ENCODE peak calls at places on chromosomes 16 and 17, in ten cellular contexts. One of them, this sample, is unnamed.

GRCh38 chr17:36592711-36593321 is 1.1 kb downstream of the DHRS11 start:
- DNase-seq in CD8-positive, alpha-beta T cell: no peak
- DNase-seq in HCT116: no peak
- DNase-seq in fibroblast of lung: no peak
- DNase-seq in effector CD4-positive, alpha-beta T cell: no peak
- DNase-seq in left colon: peak
- DNase-seq in A172: no peak
- DNase-seq in cardiac fibroblast: no peak
- DNase-seq in AG10803: no peak
- DNase-seq in caudate nucleus: no peak
- DNase-seq in this sample: no peak

GRCh38 chr17:62981933-62982332 is 15.9 kb downstream of the TANC2 start:
- DNase-seq in fibroblast of lung: peak
- DNase-seq in A172: peak
- DNase-seq in HCT116: no peak
- DNase-seq in effector CD4-positive, alpha-beta T cell: no peak
- DNase-seq in caudate nucleus: no peak
- DNase-seq in AG10803: no peak
- DNase-seq in cardiac fibroblast: no peak
- DNase-seq in left colon: no peak
- DNase-seq in CD8-positive, alpha-beta T cell: no peak
- DNase-seq in this sample: no peak

GRCh38 chr17:3513305-3514035 is 37.7 kb downstream of the ASPA start:
- DNase-seq in caudate nucleus: no peak
- DNase-seq in HCT116: no peak
- DNase-seq in effector CD4-positive, alpha-beta T cell: no peak
- DNase-seq in A172: no peak
- DNase-seq in CD8-positive, alpha-beta T cell: no peak
- DNase-seq in AG10803: no peak
- DNase-seq in left colon: no peak
- DNase-seq in cardiac fibroblast: no peak
- DNase-seq in fibroblast of lung: no peak
- DNase-seq in this sample: no peak

GRCh38 chr17:57242148-57242547 is 14.2 kb upstream of the MSI2 start:
- DNase-seq in HCT116: no peak
- DNase-seq in AG10803: no peak
- DNase-seq in cardiac fibroblast: peak
- DNase-seq in CD8-positive, alpha-beta T cell: no peak
- DNase-seq in fibroblast of lung: no peak
- DNase-seq in A172: no peak
- DNase-seq in effector CD4-positive, alpha-beta T cell: no peak
- DNase-seq in caudate nucleus: no peak
- DNase-seq in left colon: no peak
- DNase-seq in this sample: no peak

GRCh38 chr16:3745751-3746355 is 28.5 kb upstream of the TRAP1 start:
- DNase-seq in left colon: no peak
- DNase-seq in AG10803: no peak
- DNase-seq in A172: peak
- DNase-seq in cardiac fibroblast: peak
- DNase-seq in HCT116: no peak
- DNase-seq in fibroblast of lung: peak
- DNase-seq in effector CD4-positive, alpha-beta T cell: no peak
- DNase-seq in caudate nucleus: no peak
- DNase-seq in CD8-positive, alpha-beta T cell: no peak
- DNase-seq in this sample: no peak

GRCh38 chr17:62626719-62627218 is 701 bp upstream of the MRC2 start:
- DNase-seq in CD8-positive, alpha-beta T cell: no peak
- DNase-seq in left colon: peak
- DNase-seq in effector CD4-positive, alpha-beta T cell: no peak
- DNase-seq in fibroblast of lung: peak
- DNase-seq in A172: peak
- DNase-seq in AG10803: peak
- DNase-seq in cardiac fibroblast: peak
- DNase-seq in caudate nucleus: no peak
- DNase-seq in HCT116: no peak
- DNase-seq in this sample: no peak

GRCh38 chr16:28923652-28924398 is 1.2 kb downstream of the RABEP2 start:
- DNase-seq in A172: no peak
- DNase-seq in CD8-positive, alpha-beta T cell: no peak
- DNase-seq in effector CD4-positive, alpha-beta T cell: no peak
- DNase-seq in left colon: peak
- DNase-seq in caudate nucleus: no peak
- DNase-seq in cardiac fibroblast: no peak
- DNase-seq in fibroblast of lung: no peak
- DNase-seq in AG10803: no peak
- DNase-seq in HCT116: no peak
- DNase-seq in this sample: no peak

GRCh38 chr17:35079547-35079946 is 16.0 kb upstream of the RFFL start:
- DNase-seq in CD8-positive, alpha-beta T cell: no peak
- DNase-seq in effector CD4-positive, alpha-beta T cell: no peak
- DNase-seq in HCT116: no peak
- DNase-seq in fibroblast of lung: no peak
- DNase-seq in A172: no peak
- DNase-seq in caudate nucleus: no peak
- DNase-seq in left colon: no peak
- DNase-seq in cardiac fibroblast: no peak
- DNase-seq in AG10803: no peak
- DNase-seq in this sample: no peak

This sample was measured in NCI-H1436.